ENCODE peak calls at places on chromosomes 5 and 9, in four cellular contexts. J is posterior cingulate gyrus, Z is activated T-cell treated with anti-CD3 and anti-CD28 coated beads for 24 hours, K is T1000. N is an unnamed sample.

GRCh38 chr5:180135967-180136641 is 64.5 kb upstream of the RNF130 start:
- DNase-seq in J (no peak), Z (no peak), K (no peak), N (no peak)

GRCh38 chr5:159732220-159732619 is 184.1 kb upstream of the ADRA1B start:
- DNase-seq in J (no peak), Z (no peak), K (no peak), N (no peak)

GRCh38 chr5:179184521-179185050 is 124.4 kb downstream of the ZNF354C start:
- DNase-seq in J (no peak), Z (no peak), K (no peak), N (no peak)

GRCh38 chr5:6682239-6682638 is 31.0 kb upstream of the TENT4A start:
- DNase-seq in J (no peak), Z (no peak), K (no peak), N (no peak)

GRCh38 chr5:16987776-16988175 is 51.7 kb upstream of the MYO10 start:
- DNase-seq in J (no peak), Z (no peak), K (no peak), N (no peak)

GRCh38 chr9:111752455-111752854 is 42.3 kb downstream of the SHOC1 start:
- DNase-seq in J (no peak), Z (no peak), K (no peak), N (no peak)

GRCh38 chr9:96156151-96156550 is 145.8 kb downstream of the HSD17B3 start:
- DNase-seq in J (peak; percentile 50), Z (no peak), K (no peak), N (no peak)

GRCh38 chr9:114417511-114417910 is 29.7 kb upstream of the AKNA start:
- DNase-seq in J (no peak), Z (no peak), K (no peak), N (no peak)

GRCh38 chr9:75960561-75960960 is 70.1 kb downstream of the PCSK5 start:
- DNase-seq in J (no peak), Z (no peak), K (no peak), N (peak; percentile 46)

GRCh38 chr5:172699423-172699822 is 58.4 kb downstream of the NEURL1B start:
- DNase-seq in J (no peak), Z (no peak), K (no peak), N (no peak)

GRCh38 chr5:120155873-120156272 is 308.2 kb upstream of the PRR16 start:
- DNase-seq in J (no peak), Z (no peak), K (no peak), N (no peak)

GRCh38 chr5:53130206-53130605 is 20.6 kb upstream of the MOCS2 start:
- DNase-seq in J (no peak), Z (no peak), K (no peak), N (no peak)

GRCh38 chr5:1736889-1737711 is 62.5 kb downstream of the MRPL36 start:
- DNase-seq in J (no peak), Z (no peak), K (no peak), N (no peak)

GRCh38 chr5:55994502-55994997 is at the start of gene IL6ST:
- DNase-seq in J (no peak), Z (peak; percentile 34), K (peak; percentile 80), N (peak; percentile 80)